ENCODE peak calls at places on chromosome 5, in five cellular contexts. T is RPMI7951; Y is activated CD8-positive, alpha-beta memory T cell treated with anti-CD3 and anti-CD28 coated beads for 24 hours; Z is cardiac fibroblast; G is GM10248. F is an unnamed sample.

GRCh38 chr5:5198815-5199214 is 58.7 kb downstream of the ADAMTS16 start:
- DNase-seq in T (no peak), Y (no peak), Z (no peak), G (no peak), F (no peak)

GRCh38 chr5:113256671-113257452 is 177.9 kb downstream of the TSSK1B start:
- DNase-seq in T (no peak), Y (no peak), Z (no peak), G (no peak), F (no peak)

GRCh38 chr5:72515211-72515610 is 8.0 kb upstream of the ZNF366 start:
- DNase-seq in T (no peak), Y (no peak), Z (no peak), G (no peak), F (no peak)

GRCh38 chr5:125085797-125086505 is 339.5 kb upstream of the ZNF608 start:
- DNase-seq in T (no peak), Y (no peak), Z (no peak), G (no peak), F (no peak)

GRCh38 chr5:39072915-39073758 is 1.1 kb downstream of the RICTOR start:
- DNase-seq in T (peak; percentile 43), Y (no peak), Z (peak; percentile 51), G (peak; percentile 57), F (peak; percentile 79)

GRCh38 chr5:172104801-172105701 is 83.0 kb downstream of the STK10 start:
- DNase-seq in T (no peak), Y (no peak), Z (peak; percentile 18), G (no peak), F (no peak)

GRCh38 chr5:159183247-159183646 is 26.1 kb downstream of the RNF145 start:
- DNase-seq in T (no peak), Y (no peak), Z (no peak), G (no peak), F (no peak)

GRCh38 chr5:33074548-33074947 is 363.4 kb downstream of the NPR3 start:
- DNase-seq in T (peak; percentile 24), Y (no peak), Z (peak; percentile 52), G (no peak), F (no peak)

GRCh38 chr5:153594785-153595184 is 104.3 kb downstream of the GRIA1 start:
- DNase-seq in T (no peak), Y (no peak), Z (no peak), G (no peak), F (no peak)

GRCh38 chr5:144135113-144135762 is 35.2 kb downstream of the YIPF5 start:
- DNase-seq in T (no peak), Y (no peak), Z (no peak), G (no peak), F (no peak)

GRCh38 chr5:72474117-72474915 is 32.9 kb downstream of the ZNF366 start:
- DNase-seq in T (no peak), Y (no peak), Z (no peak), G (no peak), F (no peak)

GRCh38 chr5:124910354-124911016 is 164.0 kb upstream of the ZNF608 start:
- DNase-seq in T (no peak), Y (no peak), Z (peak; percentile 10), G (peak; percentile 29), F (no peak)

GRCh38 chr5:32138839-32139493 is 35.2 kb downstream of the GOLPH3 start:
- DNase-seq in T (peak; percentile 42), Y (peak; percentile 73), Z (peak; percentile 25), G (no peak), F (no peak)

GRCh38 chr5:28398185-28398584 is 1359.8 kb upstream of the CDH9 start:
- DNase-seq in T (no peak), Y (no peak), Z (no peak), G (no peak), F (no peak)

GRCh38 chr5:1409386-1410110 is 35.7 kb downstream of the SLC6A3 start:
- DNase-seq in T (peak; percentile 15), Y (no peak), Z (peak; percentile 24), G (peak; percentile 58), F (peak; percentile 33)

GRCh38 chr5:35319231-35320002 is 89.1 kb upstream of the PRLR start:
- DNase-seq in T (peak; percentile 49), Y (peak; percentile 67), Z (peak; percentile 46), G (peak; percentile 64), F (no peak)

GRCh38 chr5:113266227-113266912 is 168.4 kb downstream of the TSSK1B start:
- DNase-seq in T (no peak), Y (no peak), Z (peak; percentile 81), G (no peak), F (no peak)

GRCh38 chr5:154265197-154265578 is 74.7 kb downstream of the GALNT10 start:
- DNase-seq in T (no peak), Y (no peak), Z (no peak), G (no peak), F (no peak)

GRCh38 chr5:1772634-1773033 is 27.0 kb downstream of the MRPL36 start:
- DNase-seq in T (peak; percentile 62), Y (no peak), Z (peak; percentile 68), G (no peak), F (no peak)

GRCh38 chr5:89117131-89117644 is 234.2 kb upstream of the MEF2C start:
- DNase-seq in T (peak; percentile 72), Y (no peak), Z (no peak), G (peak; percentile 29), F (no peak)

GRCh38 chr5:179732918-179733763 is 519 bp downstream of the MAML1 start:
- DNase-seq in T (peak; percentile 33), Y (no peak), Z (no peak), G (peak; percentile 24), F (no peak)

GRCh38 chr5:55063220-55063863 is 39.1 kb upstream of the GZMA start:
- DNase-seq in T (peak; percentile 10), Y (no peak), Z (peak; percentile 38), G (no peak), F (no peak)

GRCh38 chr5:2531318-2531717 is 220.2 kb downstream of the IRX2 start:
- DNase-seq in T (no peak), Y (no peak), Z (no peak), G (no peak), F (no peak)

GRCh38 chr5:152527358-152528048 is 122.4 kb upstream of the NMUR2 start:
- DNase-seq in T (no peak), Y (no peak), Z (no peak), G (no peak), F (peak; percentile 27)

GRCh38 chr5:7754997-7755596 is 95.8 kb downstream of the CFAP90 start:
- DNase-seq in T (peak; percentile 32), Y (no peak), Z (peak; percentile 28), G (peak; percentile 65), F (no peak)

GRCh38 chr5:153542536-153542935 is 52.1 kb downstream of the GRIA1 start:
- DNase-seq in T (no peak), Y (no peak), Z (peak; percentile 47), G (no peak), F (no peak)

GRCh38 chr5:151496041-151496484 is 48.7 kb downstream of the SLC36A1 start:
- DNase-seq in T (no peak), Y (no peak), Z (peak; percentile 8), G (no peak), F (no peak)

GRCh38 chr5:52809884-52810283 is 22.2 kb downstream of the ITGA1 start:
- DNase-seq in T (peak; percentile 63), Y (no peak), Z (peak; percentile 69), G (no peak), F (no peak)

GRCh38 chr5:171250738-171251137 is 58.3 kb upstream of the TLX3 start:
- DNase-seq in T (no peak), Y (no peak), Z (no peak), G (no peak), F (no peak)

GRCh38 chr5:39517800-39518199 is 93.0 kb upstream of the DAB2 start:
- DNase-seq in T (peak; percentile 85), Y (no peak), Z (peak; percentile 96), G (no peak), F (no peak)

GRCh38 chr5:177483994-177484901 is 10.8 kb upstream of the DBN1 start:
- DNase-seq in T (no peak), Y (no peak), Z (peak; percentile 30), G (no peak), F (no peak)

GRCh38 chr5:30908356-30908755 is 285.1 kb upstream of the CDH6 start:
- DNase-seq in T (no peak), Y (no peak), Z (no peak), G (no peak), F (no peak)

GRCh38 chr5:179762079-179762780 is 29.6 kb downstream of the MAML1 start:
- DNase-seq in T (peak; percentile 39), Y (no peak), Z (peak; percentile 61), G (peak; percentile 48), F (no peak)

GRCh38 chr5:134288610-134289009 is 62.7 kb upstream of the PPP2CA start:
- DNase-seq in T (no peak), Y (no peak), Z (no peak), G (no peak), F (no peak)